ENCODE peak calls at places on chromosomes 4 and X, in seven cellular contexts. One of them, this sample, is unnamed.

GRCh38 chrX:118823263-118824172 is at the start of gene ZCCHC12:
- DNase-seq in epithelial cell of esophagus: peak
- DNase-seq in AG04449: no peak
- DNase-seq in fibroblast of mammary gland: peak
- DNase-seq in sigmoid colon: peak
- DNase-seq in MM.1S: peak
- DNase-seq in fibroblast of pulmonary artery: peak
- DNase-seq in this sample: no peak

GRCh38 chr4:3261411-3262207 is 12.7 kb downstream of the MSANTD1 start:
- DNase-seq in epithelial cell of esophagus: no peak
- DNase-seq in AG04449: no peak
- DNase-seq in fibroblast of mammary gland: no peak
- DNase-seq in sigmoid colon: no peak
- DNase-seq in MM.1S: no peak
- DNase-seq in fibroblast of pulmonary artery: no peak
- DNase-seq in this sample: no peak

GRCh38 chr4:181645489-181645888 is 597.7 kb upstream of the TENM3 start:
- DNase-seq in epithelial cell of esophagus: no peak
- DNase-seq in AG04449: no peak
- DNase-seq in fibroblast of mammary gland: no peak
- DNase-seq in sigmoid colon: no peak
- DNase-seq in MM.1S: no peak
- DNase-seq in fibroblast of pulmonary artery: no peak
- DNase-seq in this sample: no peak

GRCh38 chr4:138981930-138982390 is 33.6 kb upstream of the NOCT start:
- DNase-seq in epithelial cell of esophagus: peak
- DNase-seq in AG04449: no peak
- DNase-seq in fibroblast of mammary gland: peak
- DNase-seq in sigmoid colon: peak
- DNase-seq in MM.1S: no peak
- DNase-seq in fibroblast of pulmonary artery: peak
- DNase-seq in this sample: peak

GRCh38 chrX:104137496-104137895 is 19.3 kb downstream of the SLC25A53 start:
- DNase-seq in epithelial cell of esophagus: no peak
- DNase-seq in AG04449: no peak
- DNase-seq in fibroblast of mammary gland: peak
- DNase-seq in sigmoid colon: no peak
- DNase-seq in MM.1S: peak
- DNase-seq in fibroblast of pulmonary artery: peak
- DNase-seq in this sample: no peak

GRCh38 chr4:145808021-145808650 is 128.2 kb downstream of the C4orf51 start:
- DNase-seq in epithelial cell of esophagus: peak
- DNase-seq in AG04449: peak
- DNase-seq in fibroblast of mammary gland: peak
- DNase-seq in sigmoid colon: no peak
- DNase-seq in MM.1S: no peak
- DNase-seq in fibroblast of pulmonary artery: peak
- DNase-seq in this sample: no peak

GRCh38 chr4:89914609-89915008 is 20.0 kb downstream of the MMRN1 start:
- DNase-seq in epithelial cell of esophagus: no peak
- DNase-seq in AG04449: no peak
- DNase-seq in fibroblast of mammary gland: no peak
- DNase-seq in sigmoid colon: no peak
- DNase-seq in MM.1S: no peak
- DNase-seq in fibroblast of pulmonary artery: no peak
- DNase-seq in this sample: no peak

GRCh38 chr4:80026080-80026479 is 46.9 kb downstream of the ANTXR2 start:
- DNase-seq in epithelial cell of esophagus: peak
- DNase-seq in AG04449: no peak
- DNase-seq in fibroblast of mammary gland: no peak
- DNase-seq in sigmoid colon: no peak
- DNase-seq in MM.1S: no peak
- DNase-seq in fibroblast of pulmonary artery: no peak
- DNase-seq in this sample: no peak

GRCh38 chrX:152637649-152638442 is at the start of gene GABRQ:
- DNase-seq in epithelial cell of esophagus: peak
- DNase-seq in AG04449: no peak
- DNase-seq in fibroblast of mammary gland: peak
- DNase-seq in sigmoid colon: no peak
- DNase-seq in MM.1S: peak
- DNase-seq in fibroblast of pulmonary artery: peak
- DNase-seq in this sample: no peak

GRCh38 chrX:122441451-122441850 is 742.6 kb upstream of the GRIA3 start:
- DNase-seq in epithelial cell of esophagus: no peak
- DNase-seq in AG04449: no peak
- DNase-seq in fibroblast of mammary gland: no peak
- DNase-seq in sigmoid colon: no peak
- DNase-seq in MM.1S: no peak
- DNase-seq in fibroblast of pulmonary artery: no peak
- DNase-seq in this sample: no peak

GRCh38 chr4:76213415-76214268 is at the start of gene SCARB2:
- DNase-seq in epithelial cell of esophagus: peak
- DNase-seq in AG04449: no peak
- DNase-seq in fibroblast of mammary gland: peak
- DNase-seq in sigmoid colon: peak
- DNase-seq in MM.1S: peak
- DNase-seq in fibroblast of pulmonary artery: peak
- DNase-seq in this sample: peak

GRCh38 chrX:1932231-1932630 is 317.4 kb downstream of the ASMT start:
- DNase-seq in epithelial cell of esophagus: no peak
- DNase-seq in AG04449: peak
- DNase-seq in fibroblast of mammary gland: peak
- DNase-seq in sigmoid colon: no peak
- DNase-seq in MM.1S: no peak
- DNase-seq in fibroblast of pulmonary artery: peak
- DNase-seq in this sample: no peak

GRCh38 chr4:148704291-148704690 is 262.1 kb upstream of the NR3C2 start:
- DNase-seq in epithelial cell of esophagus: no peak
- DNase-seq in AG04449: no peak
- DNase-seq in fibroblast of mammary gland: no peak
- DNase-seq in sigmoid colon: no peak
- DNase-seq in MM.1S: no peak
- DNase-seq in fibroblast of pulmonary artery: no peak
- DNase-seq in this sample: no peak
- TF ChIP-seq CTCF in epithelial cell of esophagus: no peak
- TF ChIP-seq CTCF in AG04449: no peak
- TF ChIP-seq CTCF in fibroblast of mammary gland: peak
- TF ChIP-seq CTCF in sigmoid colon: no peak
- TF ChIP-seq CTCF in MM.1S: no peak
- TF ChIP-seq CTCF in fibroblast of pulmonary artery: no peak
- TF ChIP-seq CTCF in this sample: no peak

GRCh38 chr4:121191351-121191750 is 27.2 kb upstream of the TNIP3 start:
- DNase-seq in epithelial cell of esophagus: no peak
- DNase-seq in AG04449: no peak
- DNase-seq in fibroblast of mammary gland: no peak
- DNase-seq in sigmoid colon: no peak
- DNase-seq in MM.1S: no peak
- DNase-seq in fibroblast of pulmonary artery: no peak
- DNase-seq in this sample: no peak

GRCh38 chr4:121192013-121192412 is 27.9 kb upstream of the TNIP3 start:
- DNase-seq in epithelial cell of esophagus: no peak
- DNase-seq in AG04449: no peak
- DNase-seq in fibroblast of mammary gland: peak
- DNase-seq in sigmoid colon: no peak
- DNase-seq in MM.1S: no peak
- DNase-seq in fibroblast of pulmonary artery: peak
- DNase-seq in this sample: no peak

GRCh38 chr4:121190389-121190788 is 26.3 kb upstream of the TNIP3 start:
- DNase-seq in epithelial cell of esophagus: peak
- DNase-seq in AG04449: no peak
- DNase-seq in fibroblast of mammary gland: no peak
- DNase-seq in sigmoid colon: no peak
- DNase-seq in MM.1S: no peak
- DNase-seq in fibroblast of pulmonary artery: no peak
- DNase-seq in this sample: no peak

GRCh38 chr4:121189811-121190210 is 25.7 kb upstream of the TNIP3 start:
- DNase-seq in epithelial cell of esophagus: no peak
- DNase-seq in AG04449: no peak
- DNase-seq in fibroblast of mammary gland: no peak
- DNase-seq in sigmoid colon: no peak
- DNase-seq in MM.1S: peak
- DNase-seq in fibroblast of pulmonary artery: no peak
- DNase-seq in this sample: no peak

DNA sequence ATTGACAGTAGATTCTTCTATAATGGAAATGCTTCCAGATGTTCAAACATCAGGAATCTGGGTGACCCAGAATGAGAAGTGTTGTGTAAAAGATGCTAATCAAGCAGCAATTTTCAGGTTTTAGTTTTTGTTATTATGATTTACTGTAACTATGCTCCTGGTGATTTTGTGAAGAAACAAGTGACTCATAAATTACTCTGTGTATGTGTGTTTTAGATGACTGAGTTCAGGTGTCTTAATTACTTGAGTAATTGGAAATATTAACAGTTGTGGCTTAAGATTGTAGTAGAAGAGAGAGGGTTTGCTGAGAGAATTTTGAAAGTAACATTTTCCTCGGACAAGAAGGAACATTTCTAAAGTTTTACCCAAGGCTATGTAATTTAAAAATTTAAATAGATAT is 25.2 kb upstream of the TNIP3 start:
- DNase-seq in epithelial cell of esophagus: peak
- DNase-seq in AG04449: no peak
- DNase-seq in fibroblast of mammary gland: no peak
- DNase-seq in sigmoid colon: no peak
- DNase-seq in MM.1S: no peak
- DNase-seq in fibroblast of pulmonary artery: no peak
- DNase-seq in this sample: no peak
- H3K4me3 ChIP-seq in epithelial cell of esophagus: no peak
- H3K4me3 ChIP-seq in AG04449: no peak
- H3K4me3 ChIP-seq in fibroblast of mammary gland: no peak
- H3K4me3 ChIP-seq in sigmoid colon: no peak
- H3K4me3 ChIP-seq in MM.1S: peak
- H3K4me3 ChIP-seq in fibroblast of pulmonary artery: no peak
- H3K4me3 ChIP-seq in this sample: no peak

DNA sequence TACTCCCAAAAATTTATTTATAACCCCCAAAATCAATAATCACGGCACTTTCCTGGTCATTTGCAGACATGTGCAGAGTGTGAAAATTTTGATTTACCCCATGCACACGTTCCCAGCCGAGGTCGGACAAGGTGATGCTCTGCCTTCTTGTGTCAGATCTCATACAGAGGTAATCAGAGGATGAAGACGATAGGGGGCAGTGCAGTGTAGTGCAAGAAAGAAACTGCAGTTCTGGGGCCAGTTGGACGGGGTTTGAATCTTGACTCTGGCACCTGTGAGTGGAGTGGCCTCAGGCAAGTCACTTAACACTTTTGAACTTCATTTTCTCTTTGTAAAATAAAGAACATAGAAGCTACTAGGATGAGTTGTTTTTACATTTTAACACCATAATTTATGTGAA is 88.4 kb downstream of the FRMPD3 start:
- DNase-seq in epithelial cell of esophagus: peak
- DNase-seq in AG04449: no peak
- DNase-seq in fibroblast of mammary gland: peak
- DNase-seq in sigmoid colon: no peak
- DNase-seq in MM.1S: peak
- DNase-seq in fibroblast of pulmonary artery: peak
- DNase-seq in this sample: no peak
- TF ChIP-seq CTCF in epithelial cell of esophagus: peak
- TF ChIP-seq CTCF in AG04449: peak
- TF ChIP-seq CTCF in fibroblast of mammary gland: peak
- TF ChIP-seq CTCF in sigmoid colon: no peak
- TF ChIP-seq CTCF in MM.1S: peak
- TF ChIP-seq CTCF in fibroblast of pulmonary artery: peak
- TF ChIP-seq CTCF in this sample: peak

GRCh38 chr4:174136013-174136412 is 147.5 kb downstream of the FBXO8 start:
- DNase-seq in epithelial cell of esophagus: no peak
- DNase-seq in AG04449: no peak
- DNase-seq in fibroblast of mammary gland: peak
- DNase-seq in sigmoid colon: peak
- DNase-seq in MM.1S: no peak
- DNase-seq in fibroblast of pulmonary artery: peak
- DNase-seq in this sample: no peak
- H3K4me3 ChIP-seq in epithelial cell of esophagus: no peak
- H3K4me3 ChIP-seq in AG04449: no peak
- H3K4me3 ChIP-seq in fibroblast of mammary gland: peak
- H3K4me3 ChIP-seq in sigmoid colon: peak
- H3K4me3 ChIP-seq in MM.1S: no peak
- H3K4me3 ChIP-seq in fibroblast of pulmonary artery: peak
- H3K4me3 ChIP-seq in this sample: peak

DNA sequence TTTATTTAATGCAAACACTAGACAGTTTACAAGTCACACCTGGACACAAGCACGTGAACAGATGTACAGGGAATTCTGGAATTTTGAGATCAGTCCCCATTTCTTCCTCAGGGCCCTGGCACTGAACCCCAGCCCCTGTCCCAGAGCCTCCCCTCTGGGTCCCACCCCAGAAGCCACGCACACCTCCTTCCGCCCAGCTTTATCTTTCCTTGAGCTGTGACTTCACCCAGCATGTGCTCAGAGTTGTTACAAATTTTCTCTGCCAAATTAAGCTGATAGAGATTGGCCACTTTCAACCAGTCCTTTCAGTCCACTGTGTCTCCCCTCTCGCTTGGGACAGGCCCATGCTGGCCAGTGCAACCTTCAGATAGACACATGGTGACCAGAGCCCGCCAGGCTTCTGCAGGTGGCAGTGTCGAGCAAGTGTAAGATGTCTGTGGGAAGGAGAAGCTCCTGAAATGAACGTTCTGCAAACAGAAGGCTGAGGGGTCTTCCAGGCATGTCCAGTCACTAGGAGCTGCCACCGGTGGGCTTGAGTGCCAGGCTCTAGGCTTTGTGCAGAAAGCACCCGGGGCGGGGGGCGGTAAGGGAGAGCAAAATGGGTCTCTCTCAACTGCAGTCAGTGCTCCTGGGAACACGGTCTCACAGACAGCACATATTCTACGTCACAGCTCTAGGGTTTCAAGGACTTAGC is 73.3 kb downstream of the MTMR1 start:
- DNase-seq in epithelial cell of esophagus: no peak
- DNase-seq in AG04449: no peak
- DNase-seq in fibroblast of mammary gland: no peak
- DNase-seq in sigmoid colon: no peak
- DNase-seq in MM.1S: no peak
- DNase-seq in fibroblast of pulmonary artery: no peak
- DNase-seq in this sample: no peak
- TF ChIP-seq CTCF in epithelial cell of esophagus: no peak
- TF ChIP-seq CTCF in AG04449: no peak
- TF ChIP-seq CTCF in fibroblast of mammary gland: no peak
- TF ChIP-seq CTCF in sigmoid colon: no peak
- TF ChIP-seq CTCF in MM.1S: no peak
- TF ChIP-seq CTCF in fibroblast of pulmonary artery: no peak
- TF ChIP-seq CTCF in this sample: no peak

GRCh38 chr4:1168291-1169031 is 3.9 kb downstream of the SPON2 start:
- DNase-seq in epithelial cell of esophagus: no peak
- DNase-seq in AG04449: no peak
- DNase-seq in fibroblast of mammary gland: no peak
- DNase-seq in sigmoid colon: no peak
- DNase-seq in MM.1S: no peak
- DNase-seq in fibroblast of pulmonary artery: no peak
- DNase-seq in this sample: no peak
- H3K4me3 ChIP-seq in epithelial cell of esophagus: no peak
- H3K4me3 ChIP-seq in AG04449: no peak
- H3K4me3 ChIP-seq in fibroblast of mammary gland: no peak
- H3K4me3 ChIP-seq in sigmoid colon: no peak
- H3K4me3 ChIP-seq in MM.1S: peak
- H3K4me3 ChIP-seq in fibroblast of pulmonary artery: no peak
- H3K4me3 ChIP-seq in this sample: no peak

This sample was measured in gastrocnemius medialis.